ENCODE peak calls at places on chromosome 17, in nine cellular contexts. One of them, this sample, is unnamed.

GRCh38 chr17:56681561-56682266 is 88.2 kb downstream of the NOG start:
- DNase-seq in lung: no peak
- DNase-seq in WTC11: no peak
- DNase-seq in nucleus accumbens: no peak
- DNase-seq in NT2/D1: no peak
- DNase-seq in GM03348: peak
- DNase-seq in Daoy: peak
- DNase-seq in left cardiac atrium: no peak
- DNase-seq in cardiac fibroblast: peak
- DNase-seq in this sample: peak

GRCh38 chr17:30433514-30433913 is 43.7 kb upstream of the GOSR1 start:
- DNase-seq in lung: peak
- DNase-seq in WTC11: no peak
- DNase-seq in nucleus accumbens: no peak
- DNase-seq in NT2/D1: no peak
- DNase-seq in GM03348: peak
- DNase-seq in Daoy: peak
- DNase-seq in left cardiac atrium: no peak
- DNase-seq in cardiac fibroblast: peak
- DNase-seq in this sample: peak

GRCh38 chr17:74008196-74008595 is 195.3 kb upstream of the RPL38 start:
- DNase-seq in lung: no peak
- DNase-seq in WTC11: peak
- DNase-seq in nucleus accumbens: no peak
- DNase-seq in NT2/D1: peak
- DNase-seq in GM03348: no peak
- DNase-seq in Daoy: peak
- DNase-seq in left cardiac atrium: no peak
- DNase-seq in cardiac fibroblast: no peak
- DNase-seq in this sample: peak

GRCh38 chr17:8629371-8630226 is 926 bp downstream of the MYH10 start:
- DNase-seq in lung: no peak
- DNase-seq in WTC11: peak
- DNase-seq in nucleus accumbens: no peak
- DNase-seq in NT2/D1: no peak
- DNase-seq in GM03348: peak
- DNase-seq in Daoy: peak
- DNase-seq in left cardiac atrium: peak
- DNase-seq in cardiac fibroblast: peak
- DNase-seq in this sample: no peak

GRCh38 chr17:19003966-19004600 is 481 bp downstream of the FAM83G start:
- DNase-seq in lung: no peak
- DNase-seq in WTC11: peak
- DNase-seq in nucleus accumbens: no peak
- DNase-seq in NT2/D1: no peak
- DNase-seq in GM03348: peak
- DNase-seq in Daoy: peak
- DNase-seq in left cardiac atrium: no peak
- DNase-seq in cardiac fibroblast: peak
- DNase-seq in this sample: no peak

GRCh38 chr17:55672585-55673501 is 49.8 kb downstream of the TMEM100 start:
- DNase-seq in lung: no peak
- DNase-seq in WTC11: no peak
- DNase-seq in nucleus accumbens: no peak
- DNase-seq in NT2/D1: no peak
- DNase-seq in GM03348: no peak
- DNase-seq in Daoy: no peak
- DNase-seq in left cardiac atrium: no peak
- DNase-seq in cardiac fibroblast: no peak
- DNase-seq in this sample: no peak

GRCh38 chr17:72421128-72422092 is 300.6 kb downstream of the SOX9 start:
- DNase-seq in lung: peak
- DNase-seq in WTC11: no peak
- DNase-seq in nucleus accumbens: no peak
- DNase-seq in NT2/D1: no peak
- DNase-seq in GM03348: peak
- DNase-seq in Daoy: peak
- DNase-seq in left cardiac atrium: peak
- DNase-seq in cardiac fibroblast: peak
- DNase-seq in this sample: peak

GRCh38 chr17:1153795-1154546 is 25.8 kb downstream of the ABR start:
- DNase-seq in lung: peak
- DNase-seq in WTC11: peak
- DNase-seq in nucleus accumbens: no peak
- DNase-seq in NT2/D1: no peak
- DNase-seq in GM03348: peak
- DNase-seq in Daoy: peak
- DNase-seq in left cardiac atrium: peak
- DNase-seq in cardiac fibroblast: peak
- DNase-seq in this sample: peak

GRCh38 chr17:62701706-62702085 is 74.2 kb downstream of the MRC2 start:
- DNase-seq in lung: no peak
- DNase-seq in WTC11: no peak
- DNase-seq in nucleus accumbens: no peak
- DNase-seq in NT2/D1: no peak
- DNase-seq in GM03348: no peak
- DNase-seq in Daoy: no peak
- DNase-seq in left cardiac atrium: no peak
- DNase-seq in cardiac fibroblast: no peak
- DNase-seq in this sample: no peak

GRCh38 chr17:66549731-66550207 is 247.4 kb downstream of the PRKCA start:
- DNase-seq in lung: no peak
- DNase-seq in WTC11: no peak
- DNase-seq in nucleus accumbens: no peak
- DNase-seq in NT2/D1: peak
- DNase-seq in GM03348: peak
- DNase-seq in Daoy: peak
- DNase-seq in left cardiac atrium: no peak
- DNase-seq in cardiac fibroblast: peak
- DNase-seq in this sample: peak

GRCh38 chr17:6753006-6753445 is 2.8 kb upstream of the XAF1 start:
- DNase-seq in lung: peak
- DNase-seq in WTC11: peak
- DNase-seq in nucleus accumbens: no peak
- DNase-seq in NT2/D1: no peak
- DNase-seq in GM03348: peak
- DNase-seq in Daoy: peak
- DNase-seq in left cardiac atrium: peak
- DNase-seq in cardiac fibroblast: peak
- DNase-seq in this sample: peak

GRCh38 chr17:72386619-72387237 is 265.9 kb downstream of the SOX9 start:
- DNase-seq in lung: no peak
- DNase-seq in WTC11: no peak
- DNase-seq in nucleus accumbens: no peak
- DNase-seq in NT2/D1: no peak
- DNase-seq in GM03348: no peak
- DNase-seq in Daoy: peak
- DNase-seq in left cardiac atrium: no peak
- DNase-seq in cardiac fibroblast: no peak
- DNase-seq in this sample: peak

GRCh38 chr17:9900744-9901143 is 4.3 kb downstream of the RCVRN start:
- DNase-seq in lung: no peak
- DNase-seq in WTC11: no peak
- DNase-seq in nucleus accumbens: no peak
- DNase-seq in NT2/D1: no peak
- DNase-seq in GM03348: peak
- DNase-seq in Daoy: peak
- DNase-seq in left cardiac atrium: no peak
- DNase-seq in cardiac fibroblast: peak
- DNase-seq in this sample: no peak

GRCh38 chr17:42118126-42118510 is 3.0 kb downstream of the KAT2A start:
- DNase-seq in lung: no peak
- DNase-seq in WTC11: no peak
- DNase-seq in nucleus accumbens: no peak
- DNase-seq in NT2/D1: no peak
- DNase-seq in GM03348: no peak
- DNase-seq in Daoy: no peak
- DNase-seq in left cardiac atrium: no peak
- DNase-seq in cardiac fibroblast: no peak
- DNase-seq in this sample: no peak

GRCh38 chr17:76385892-76386786 is 1.7 kb downstream of the SPHK1 start:
- DNase-seq in lung: peak
- DNase-seq in WTC11: peak
- DNase-seq in nucleus accumbens: no peak
- DNase-seq in NT2/D1: no peak
- DNase-seq in GM03348: peak
- DNase-seq in Daoy: peak
- DNase-seq in left cardiac atrium: peak
- DNase-seq in cardiac fibroblast: peak
- DNase-seq in this sample: peak

GRCh38 chr17:7632492-7632894 is 2.6 kb downstream of the SHBG start:
- DNase-seq in lung: no peak
- DNase-seq in WTC11: peak
- DNase-seq in nucleus accumbens: no peak
- DNase-seq in NT2/D1: no peak
- DNase-seq in GM03348: peak
- DNase-seq in Daoy: peak
- DNase-seq in left cardiac atrium: no peak
- DNase-seq in cardiac fibroblast: peak
- DNase-seq in this sample: peak

GRCh38 chr17:77875051-77875780 is 83.3 kb upstream of the TNRC6C start:
- DNase-seq in lung: no peak
- DNase-seq in WTC11: no peak
- DNase-seq in nucleus accumbens: no peak
- DNase-seq in NT2/D1: no peak
- DNase-seq in GM03348: peak
- DNase-seq in Daoy: peak
- DNase-seq in left cardiac atrium: no peak
- DNase-seq in cardiac fibroblast: peak
- DNase-seq in this sample: peak

GRCh38 chr17:57106836-57107497 is 21.9 kb downstream of the AKAP1 start:
- DNase-seq in lung: no peak
- DNase-seq in WTC11: no peak
- DNase-seq in nucleus accumbens: no peak
- DNase-seq in NT2/D1: no peak
- DNase-seq in GM03348: no peak
- DNase-seq in Daoy: no peak
- DNase-seq in left cardiac atrium: no peak
- DNase-seq in cardiac fibroblast: no peak
- DNase-seq in this sample: no peak

GRCh38 chr17:45314761-45315549 is 1.9 kb downstream of the MAP3K14 start:
- DNase-seq in lung: no peak
- DNase-seq in WTC11: no peak
- DNase-seq in nucleus accumbens: no peak
- DNase-seq in NT2/D1: no peak
- DNase-seq in GM03348: no peak
- DNase-seq in Daoy: peak
- DNase-seq in left cardiac atrium: no peak
- DNase-seq in cardiac fibroblast: no peak
- DNase-seq in this sample: no peak

GRCh38 chr17:33284022-33284421 is 9.1 kb downstream of the ASIC2 start:
- DNase-seq in lung: no peak
- DNase-seq in WTC11: no peak
- DNase-seq in nucleus accumbens: no peak
- DNase-seq in NT2/D1: no peak
- DNase-seq in GM03348: peak
- DNase-seq in Daoy: peak
- DNase-seq in left cardiac atrium: peak
- DNase-seq in cardiac fibroblast: peak
- DNase-seq in this sample: peak

GRCh38 chr17:74893936-74894671 is 671 bp upstream of the FADS6 start:
- DNase-seq in lung: no peak
- DNase-seq in WTC11: no peak
- DNase-seq in nucleus accumbens: no peak
- DNase-seq in NT2/D1: no peak
- DNase-seq in GM03348: no peak
- DNase-seq in Daoy: no peak
- DNase-seq in left cardiac atrium: no peak
- DNase-seq in cardiac fibroblast: no peak
- DNase-seq in this sample: no peak